ENCODE peak calls at places on chromosomes 1 and 21, in ten cellular contexts. L is breast epithelium, U is hepatocyte, V is pancreas, I is coronary artery, C is psoas muscle, M is keratinocyte, X is left lung, Q is A549, O is thyroid gland. Z is an unnamed sample.

GRCh38 chr1:145979746-145980435 is 15.4 kb downstream of the POLR3GL start:
- DNase-seq in L (no peak), U (no peak), V (no peak), I (peak; percentile 73), C (peak; percentile 78), M (no peak), X (peak; percentile 62), Q (no peak), O (no peak), Z (no peak)

GRCh38 chr1:227734858-227735780 is at the start of the genes JMJD4 and SNAP47:
- DNase-seq in L (peak; percentile 90), U (peak; percentile 95), V (peak; percentile 89), I (peak; percentile 91), C (peak; percentile 96), M (peak; percentile 59), X (peak; percentile 91), Q (peak; percentile 91), O (peak; percentile 93), Z (peak; percentile 94)

GRCh38 chr1:202599669-202600431 is 110.4 kb downstream of the SYT2 start:
- DNase-seq in L (peak; percentile 68), U (peak; percentile 83), V (peak; percentile 20), I (no peak), C (peak; percentile 80), M (peak; percentile 53), X (peak; percentile 56), Q (peak; percentile 82), O (peak; percentile 75), Z (no peak)

GRCh38 chr1:228337031-228337564 is 69.5 kb downstream of the TRIM11 start:
- DNase-seq in L (peak; percentile 41), U (no peak), V (no peak), I (peak; percentile 67), C (peak; percentile 52), M (no peak), X (peak; percentile 26), Q (no peak), O (no peak), Z (peak; percentile 10)

GRCh38 chr1:183893561-183894289 is 88.8 kb downstream of the RGL1 start:
- DNase-seq in L (no peak), U (no peak), V (no peak), I (no peak), C (no peak), M (no peak), X (no peak), Q (no peak), O (no peak), Z (no peak)

GRCh38 chr1:30842698-30843354 is 65.7 kb downstream of the SDC3 start:
- DNase-seq in L (no peak), U (no peak), V (no peak), I (no peak), C (no peak), M (no peak), X (no peak), Q (no peak), O (no peak), Z (no peak)

GRCh38 chr1:36775716-36776115 is 258.6 kb downstream of the GRIK3 start:
- DNase-seq in L (no peak), U (no peak), V (no peak), I (no peak), C (no peak), M (no peak), X (no peak), Q (no peak), O (no peak), Z (no peak)

GRCh38 chr1:212944209-212944901 is 6.0 kb upstream of the VASH2 start:
- DNase-seq in L (no peak), U (no peak), V (no peak), I (no peak), C (no peak), M (no peak), X (no peak), Q (no peak), O (no peak), Z (no peak)

GRCh38 chr1:164092603-164093353 is 466.2 kb upstream of the PBX1 start:
- DNase-seq in L (no peak), U (no peak), V (no peak), I (no peak), C (no peak), M (no peak), X (no peak), Q (no peak), O (no peak), Z (no peak)

GRCh38 chr1:222798111-222798510 is 16.7 kb upstream of the DISP1 start:
- DNase-seq in L (no peak), U (peak; percentile 62), V (no peak), I (no peak), C (no peak), M (no peak), X (no peak), Q (no peak), O (peak; percentile 75), Z (no peak)

GRCh38 chr1:41404308-41404755 is 43.1 kb downstream of the FOXO6 start:
- DNase-seq in L (no peak), U (peak; percentile 61), V (no peak), I (no peak), C (no peak), M (no peak), X (no peak), Q (peak; percentile 21), O (no peak), Z (no peak)

GRCh38 chr1:59146056-59146455 is 150.8 kb upstream of the FGGY start:
- DNase-seq in L (no peak), U (no peak), V (no peak), I (no peak), C (no peak), M (no peak), X (no peak), Q (no peak), O (no peak), Z (no peak)

GRCh38 chr1:40742363-40743061 is 41.1 kb upstream of the KCNQ4 start:
- DNase-seq in L (no peak), U (no peak), V (no peak), I (no peak), C (no peak), M (no peak), X (no peak), Q (no peak), O (no peak), Z (no peak)

GRCh38 chr1:93768380-93768863 is 86.8 kb upstream of the BCAR3 start:
- DNase-seq in L (no peak), U (no peak), V (no peak), I (no peak), C (no peak), M (no peak), X (no peak), Q (no peak), O (no peak), Z (no peak)

GRCh38 chr1:28840928-28841544 is 29.1 kb downstream of the OPRD1 start:
- DNase-seq in L (no peak), U (no peak), V (no peak), I (no peak), C (no peak), M (no peak), X (no peak), Q (no peak), O (no peak), Z (no peak)

GRCh38 chr1:20840731-20841130 is 53.6 kb upstream of the HP1BP3 start:
- DNase-seq in L (no peak), U (no peak), V (no peak), I (no peak), C (no peak), M (no peak), X (no peak), Q (no peak), O (peak; percentile 65), Z (no peak)

GRCh38 chr1:100736324-100736723 is 16.8 kb downstream of the VCAM1 start:
- DNase-seq in L (no peak), U (no peak), V (no peak), I (no peak), C (no peak), M (no peak), X (no peak), Q (no peak), O (no peak), Z (no peak)

GRCh38 chr1:22978299-22978698 is 5.6 kb upstream of the LACTBL1 start:
- DNase-seq in L (no peak), U (no peak), V (no peak), I (no peak), C (no peak), M (peak; percentile 38), X (no peak), Q (no peak), O (no peak), Z (no peak)

GRCh38 chr1:218588555-218589172 is 243.5 kb downstream of the TGFB2 start:
- DNase-seq in L (no peak), U (no peak), V (no peak), I (no peak), C (no peak), M (no peak), X (no peak), Q (no peak), O (no peak), Z (no peak)

GRCh38 chr1:35894183-35894582 is 11.2 kb downstream of the AGO1 start:
- DNase-seq in L (no peak), U (no peak), V (no peak), I (no peak), C (no peak), M (no peak), X (peak; percentile 75), Q (no peak), O (no peak), Z (no peak)

GRCh38 chr1:25544819-25545218 is 1.4 kb downstream of the LDLRAP1 start:
- DNase-seq in L (no peak), U (no peak), V (peak; percentile 62), I (peak; percentile 84), C (peak; percentile 55), M (no peak), X (peak; percentile 59), Q (no peak), O (peak; percentile 78), Z (no peak)
- TF ChIP-seq CTCF in L (no peak), U (no peak), V (no peak), I (no peak), C (no peak), M (no peak), X (no peak), Q (no peak), O (no peak), Z (no peak)

GRCh38 chr21:33588485-33589335 is at the start of gene DONSON:
- DNase-seq in L (peak; percentile 84), U (peak; percentile 96), V (peak; percentile 82), I (peak; percentile 94), C (peak; percentile 96), M (no peak), X (peak; percentile 91), Q (peak; percentile 74), O (peak; percentile 85), Z (peak; percentile 92)
- TF ChIP-seq CTCF in L (no peak), U (no peak), V (no peak), I (no peak), C (no peak), M (no peak), X (no peak), Q (no peak), O (peak; percentile 18), Z (peak; percentile 22)

GRCh38 chr1:224457782-224458144 is 23.2 kb upstream of the WDR26 start:
- DNase-seq in L (no peak), U (no peak), V (no peak), I (no peak), C (no peak), M (no peak), X (no peak), Q (no peak), O (no peak), Z (no peak)
- TF ChIP-seq CTCF in L (no peak), U (no peak), V (no peak), I (no peak), C (no peak), M (no peak), X (no peak), Q (no peak), O (no peak), Z (peak; percentile 38)

GRCh38 chr1:67552336-67552759 is 122.1 kb upstream of the SERBP1 start:
- DNase-seq in L (no peak), U (peak; percentile 70), V (no peak), I (no peak), C (no peak), M (no peak), X (no peak), Q (no peak), O (no peak), Z (no peak)
- TF ChIP-seq CTCF in L (no peak), U (no peak), V (no peak), I (no peak), C (no peak), M (no peak), X (no peak), Q (no peak), O (no peak), Z (no peak)

Z was measured in natural killer cell.